ENCODE peak calls at places on chromosomes 1 and 21, in five cellular contexts. S is skeletal muscle cell, C is AG04449, U is Karpas-422, W is left ventricle myocardium inferior. Q is an unnamed sample.

GRCh38 chr1:173395762-173396161 is 81.4 kb upstream of the PRDX6 start:
- DNase-seq in S (no peak), C (no peak), U (no peak), W (no peak), Q (no peak)

GRCh38 chr21:33980276-33980916 is 64.8 kb upstream of the ATP5PO start:
- DNase-seq in S (no peak), C (no peak), U (no peak), W (no peak), Q (peak)

GRCh38 chr1:25798666-25799345 is 1.2 kb upstream of the SELENON start:
- DNase-seq in S (no peak), C (no peak), U (no peak), W (no peak), Q (no peak)

GRCh38 chr1:155882235-155882634 is 22.9 kb downstream of the SYT11 start:
- DNase-seq in S (no peak), C (no peak), U (no peak), W (no peak), Q (no peak)

GRCh38 chr21:42176864-42177263 is 42.1 kb upstream of the ABCG1 start:
- DNase-seq in S (no peak), C (no peak), U (no peak), W (no peak), Q (no peak)

GRCh38 chr1:171805395-171806115 is 24.1 kb downstream of the METTL13 start:
- DNase-seq in S (no peak), C (no peak), U (no peak), W (no peak), Q (no peak)

GRCh38 chr1:75203415-75204277 is 69.5 kb downstream of the LHX8 start:
- DNase-seq in S (peak), C (no peak), U (peak), W (no peak), Q (no peak)

GRCh38 chr1:8571200-8571984 is 246.0 kb downstream of the RERE start:
- DNase-seq in S (no peak), C (no peak), U (peak), W (no peak), Q (no peak)

GRCh38 chr1:116693759-116694482 is 26.4 kb upstream of the IGSF3 start:
- DNase-seq in S (peak), C (no peak), U (no peak), W (no peak), Q (peak)

GRCh38 chr1:26861286-26861701 is 1.7 kb upstream of the SFN start:
- DNase-seq in S (no peak), C (no peak), U (no peak), W (no peak), Q (no peak)

GRCh38 chr1:204464701-204465100 is 29.9 kb downstream of the PIK3C2B start:
- DNase-seq in S (no peak), C (no peak), U (no peak), W (no peak), Q (no peak)

GRCh38 chr1:20948091-20948490 is 161.0 kb upstream of the HP1BP3 start:
- DNase-seq in S (no peak), C (no peak), U (no peak), W (no peak), Q (no peak)

DNA sequence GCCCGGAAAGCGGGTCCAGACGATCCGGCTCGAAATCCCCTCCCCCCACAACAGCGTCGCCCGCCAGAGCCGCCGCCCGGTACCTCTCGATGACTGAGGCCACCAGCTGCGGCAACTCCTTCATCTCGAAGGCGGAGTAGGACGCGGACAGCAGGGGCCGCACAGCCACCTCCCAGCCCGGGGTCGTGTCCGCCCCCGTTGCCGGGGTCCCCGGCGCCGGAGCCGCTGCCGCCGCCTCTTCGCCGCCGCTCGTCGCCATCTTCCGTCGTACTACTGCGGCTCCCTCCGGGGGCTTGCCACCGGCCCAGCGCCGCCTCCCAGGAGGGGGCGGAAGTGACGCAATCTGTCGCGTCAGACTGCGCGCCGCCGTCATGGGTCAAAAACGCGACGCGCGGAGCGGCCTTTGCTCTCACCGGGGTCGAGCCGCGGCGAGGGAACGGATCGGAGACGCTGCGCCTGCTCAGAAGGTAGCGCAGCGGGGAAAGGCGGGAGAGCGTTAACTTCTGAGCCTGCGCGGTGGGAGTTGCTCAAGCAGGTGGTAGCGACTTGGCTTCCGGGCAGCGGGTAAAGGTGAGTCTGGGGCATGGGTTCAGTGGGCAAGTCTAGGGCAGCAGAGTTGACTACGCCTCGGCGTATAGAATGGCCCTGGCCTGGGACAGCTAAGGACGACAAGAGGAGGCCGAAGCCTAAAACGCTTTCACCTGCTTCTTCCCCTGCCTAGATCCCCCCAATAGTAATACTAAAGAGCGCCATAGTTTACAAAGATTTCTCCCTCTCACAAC is at the start of gene UBR4:
- DNase-seq in S (peak), C (peak), U (peak), W (peak), Q (peak)
- H3K4me3 ChIP-seq in S (peak), C (peak), U (peak), W (peak), Q (peak)

GRCh38 chr1:220691039-220691684 is 999 bp downstream of the C1orf115 start:
- DNase-seq in S (no peak), C (no peak), U (no peak), W (no peak), Q (no peak)
- H3K4me3 ChIP-seq in S (no peak), C (no peak), U (no peak), W (peak), Q (no peak)

DNA sequence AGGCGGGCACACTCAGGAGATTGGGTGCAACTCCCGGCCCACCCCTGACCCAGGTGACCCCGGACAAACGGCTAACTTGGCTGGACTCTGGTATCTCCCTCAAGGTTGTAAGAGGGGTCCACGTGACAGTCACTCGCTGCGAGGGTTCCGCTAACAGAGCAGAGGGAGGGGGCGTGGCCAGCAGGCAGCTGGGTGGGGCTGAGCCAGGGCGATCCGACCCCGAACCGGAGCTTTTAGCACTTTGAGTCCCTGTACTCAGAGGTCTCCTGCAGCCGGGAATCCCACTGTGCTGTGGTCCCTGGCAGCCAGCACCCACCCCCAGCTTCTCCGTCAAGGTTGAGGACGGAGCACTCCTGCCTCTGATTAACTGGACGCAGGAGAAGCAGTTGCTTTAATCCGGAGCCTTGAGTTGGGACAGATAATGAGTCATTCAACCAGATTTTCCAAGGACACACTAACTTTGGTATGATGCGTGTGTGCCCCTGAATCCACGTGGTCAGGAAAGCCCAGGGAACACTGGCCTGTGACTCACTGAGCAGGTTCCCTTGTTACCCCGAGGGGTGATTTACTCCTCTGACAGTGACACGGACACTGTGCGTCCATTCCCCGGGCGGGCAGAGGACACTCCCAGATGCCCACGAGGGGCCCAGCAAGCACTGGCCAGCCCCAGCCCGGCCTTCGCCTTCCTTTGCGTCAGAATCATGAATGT is 16.8 kb downstream of the TRPM2 start:
- DNase-seq in S (no peak), C (no peak), U (no peak), W (no peak), Q (peak)
- H3K4me3 ChIP-seq in S (no peak), C (no peak), U (no peak), W (peak), Q (no peak)

GRCh38 chr1:185110145-185110544 is 46.6 kb downstream of the TRMT1L start:
- DNase-seq in S (no peak), C (no peak), U (no peak), W (no peak), Q (no peak)
- H3K4me3 ChIP-seq in S (no peak), C (no peak), U (no peak), W (no peak), Q (no peak)

GRCh38 chr1:92786298-92786901 is 1.5 kb upstream of the EVI5 start:
- DNase-seq in S (no peak), C (no peak), U (no peak), W (no peak), Q (no peak)

GRCh38 chr1:92791487-92792058 is 6.7 kb upstream of the EVI5 start:
- DNase-seq in S (no peak), C (no peak), U (no peak), W (no peak), Q (no peak)

GRCh38 chr1:92790867-92791266 is 6.0 kb upstream of the EVI5 start:
- DNase-seq in S (no peak), C (no peak), U (no peak), W (no peak), Q (no peak)

GRCh38 chr1:92792340-92792782 is 7.5 kb upstream of the EVI5 start:
- DNase-seq in S (no peak), C (no peak), U (no peak), W (no peak), Q (no peak)

DNA sequence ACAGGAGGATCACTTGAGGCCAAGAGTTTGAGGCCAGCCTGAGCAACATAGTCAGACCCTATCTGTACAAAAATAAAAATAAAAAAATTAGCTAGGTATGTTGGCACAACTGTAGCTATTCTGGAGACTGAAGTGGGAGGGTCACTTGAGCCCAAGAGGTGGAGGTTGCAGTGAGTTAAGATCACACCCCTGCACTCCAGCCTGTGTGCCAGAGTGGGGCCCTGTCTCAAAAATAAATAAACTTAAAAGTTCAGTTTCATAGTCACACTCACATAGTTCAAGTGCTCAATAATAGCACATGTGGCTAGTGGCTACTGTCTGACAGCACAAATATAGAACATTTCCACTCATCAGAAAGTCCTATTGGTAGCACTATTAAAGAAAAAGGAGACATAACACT is 5.2 kb upstream of the EVI5 start:
- DNase-seq in S (no peak), C (no peak), U (no peak), W (no peak), Q (no peak)
- H3K4me3 ChIP-seq in S (no peak), C (no peak), U (no peak), W (no peak), Q (no peak)

GRCh38 chr1:115643219-115643618 is 1.4 kb downstream of the VANGL1 start:
- DNase-seq in S (no peak), C (no peak), U (no peak), W (no peak), Q (no peak)

GRCh38 chr1:115641762-115642167 is at the start of gene VANGL1:
- DNase-seq in S (peak), C (no peak), U (no peak), W (peak), Q (peak)

GRCh38 chr1:115642168-115643072 is 650 bp downstream of the VANGL1 start:
- DNase-seq in S (no peak), C (no peak), U (no peak), W (peak), Q (peak)

GRCh38 chr1:115644109-115644508 is 2.3 kb downstream of the VANGL1 start:
- DNase-seq in S (no peak), C (no peak), U (no peak), W (no peak), Q (no peak)

GRCh38 chr1:115643636-115644035 is 1.9 kb downstream of the VANGL1 start:
- DNase-seq in S (no peak), C (no peak), U (no peak), W (no peak), Q (no peak)
- H3K4me3 ChIP-seq in S (no peak), C (no peak), U (no peak), W (peak), Q (peak)

DNA sequence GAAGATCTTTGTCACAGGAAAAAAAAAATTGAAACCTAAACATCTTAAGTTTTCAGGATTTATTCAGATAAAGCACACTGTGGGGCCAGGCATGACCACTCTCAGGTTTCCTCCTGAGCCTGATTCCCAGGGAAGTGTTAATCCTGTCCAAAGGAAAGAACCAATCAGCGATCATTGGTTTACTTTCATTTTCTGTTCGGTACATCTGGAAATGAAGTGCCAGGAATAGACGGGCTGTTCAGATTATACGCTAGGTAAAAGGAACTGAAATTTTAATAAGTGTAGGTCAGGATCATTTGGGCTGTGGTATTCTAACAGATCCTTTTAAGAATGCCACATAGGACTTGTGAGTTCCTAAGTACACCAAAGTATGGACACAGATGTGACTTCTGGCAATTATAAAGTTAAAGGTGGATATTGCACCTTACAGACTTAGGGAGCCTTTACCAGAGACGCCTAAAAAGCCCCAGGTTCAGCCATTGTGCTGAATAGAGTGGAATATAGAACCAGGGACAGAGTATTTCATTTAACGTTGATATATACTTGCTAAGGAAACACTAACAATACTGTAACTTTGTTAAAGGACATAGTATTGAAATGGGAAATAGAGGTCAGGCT is 9.3 kb upstream of the CACYBP start:
- DNase-seq in S (no peak), C (no peak), U (peak), W (no peak), Q (peak)
- H3K4me3 ChIP-seq in S (peak), C (no peak), U (peak), W (peak), Q (peak)

DNA sequence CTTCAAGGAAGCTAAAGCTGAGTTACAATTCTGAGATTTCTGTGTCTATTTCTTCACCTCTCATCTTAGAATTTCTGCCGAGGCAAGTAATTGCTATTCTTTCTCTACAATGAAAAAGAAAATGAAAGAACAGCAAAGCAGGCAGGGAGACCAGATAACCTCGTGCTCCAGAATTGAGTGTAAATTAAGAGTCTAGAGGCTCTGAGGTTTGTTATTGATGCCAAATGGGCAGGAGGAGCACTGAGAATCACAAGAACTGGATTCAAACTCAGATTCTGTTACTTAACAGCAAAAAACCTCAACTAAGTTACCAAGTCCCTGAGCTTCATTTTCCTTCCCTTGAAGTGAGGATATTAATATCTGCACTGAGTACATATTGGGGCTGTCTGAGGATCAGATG is 5.5 kb upstream of the DDR2 start:
- DNase-seq in S (no peak), C (no peak), U (no peak), W (no peak), Q (no peak)
- H3K4me3 ChIP-seq in S (no peak), C (no peak), U (no peak), W (peak), Q (no peak)

GRCh38 chr1:24513691-24514090 is 11.1 kb downstream of the RCAN3 start:
- DNase-seq in S (no peak), C (no peak), U (no peak), W (no peak), Q (no peak)
- H3K4me3 ChIP-seq in S (no peak), C (no peak), U (no peak), W (no peak), Q (no peak)